ENCODE peak calls at places on chromosomes 7 and 10, in eight cellular contexts. F is astrocyte; U is osteoblast; V is gastrocnemius medialis; Q is WTC11; D is activated CD8-positive, alpha-beta T cell treated with anti-CD3 and anti-CD28 coated beads for 36 hours; Y is A673; R is neural crest cell. M is an unnamed sample.

GRCh38 chr10:94131885-94132284 is 138.2 kb downstream of the PLCE1 start:
- DNase-seq in F (peak; percentile 71), U (no peak), V (no peak), Q (no peak), D (no peak), Y (peak; percentile 82), R (no peak), M (no peak)

GRCh38 chr10:59779656-59780521 is 26.6 kb upstream of the MRLN start:
- DNase-seq in F (peak; percentile 82), U (no peak), V (no peak), Q (no peak), D (no peak), Y (no peak), R (no peak), M (no peak)

GRCh38 chr7:100865971-100866720 is 1.0 kb upstream of the TRIP6 start:
- DNase-seq in F (no peak), U (peak; percentile 90), V (peak; percentile 74), Q (no peak), D (peak; percentile 54), Y (peak; percentile 87), R (no peak), M (peak; percentile 55)

GRCh38 chr7:47951374-47951773 is 3.1 kb upstream of the PKD1L1 start:
- DNase-seq in F (no peak), U (no peak), V (no peak), Q (no peak), D (no peak), Y (no peak), R (no peak), M (no peak)

GRCh38 chr10:103276941-103277712 is at the start of gene INA:
- DNase-seq in F (peak; percentile 18), U (peak; percentile 74), V (no peak), Q (peak; percentile 82), D (peak; percentile 38), Y (peak; percentile 90), R (peak; percentile 36), M (no peak)

GRCh38 chr10:111142082-111142481 is 65.3 kb downstream of the ADRA2A start:
- DNase-seq in F (no peak), U (no peak), V (no peak), Q (peak; percentile 44), D (no peak), Y (peak; percentile 11), R (no peak), M (no peak)

GRCh38 chr7:136183981-136184380 is 206.8 kb upstream of the MTPN start:
- DNase-seq in F (peak; percentile 2), U (no peak), V (no peak), Q (no peak), D (no peak), Y (peak; percentile 51), R (no peak), M (no peak)

GRCh38 chr10:69241575-69241974 is 21.4 kb downstream of the HKDC1 start:
- DNase-seq in F (peak; percentile 70), U (no peak), V (no peak), Q (no peak), D (no peak), Y (no peak), R (no peak), M (no peak)

GRCh38 chr7:28240466-28240865 is 59.9 kb upstream of the JAZF1 start:
- DNase-seq in F (no peak), U (no peak), V (no peak), Q (no peak), D (no peak), Y (no peak), R (no peak), M (no peak)

GRCh38 chr7:55308186-55308929 is 56.8 kb upstream of the LANCL2 start:
- DNase-seq in F (peak; percentile 97), U (peak; percentile 96), V (no peak), Q (no peak), D (no peak), Y (no peak), R (no peak), M (no peak)

GRCh38 chr10:133378251-133379096 is 588 bp upstream of the PAOX start:
- DNase-seq in F (peak; percentile 18), U (peak; percentile 97), V (peak; percentile 41), Q (peak; percentile 57), D (peak; percentile 70), Y (peak; percentile 70), R (peak; percentile 53), M (no peak)

GRCh38 chr7:30937426-30937825 is 25.8 kb downstream of the AQP1 start:
- DNase-seq in F (no peak), U (peak; percentile 58), V (no peak), Q (no peak), D (no peak), Y (no peak), R (no peak), M (no peak)

GRCh38 chr10:98339790-98340189 is 71.8 kb upstream of the LOXL4 start:
- DNase-seq in F (no peak), U (no peak), V (no peak), Q (no peak), D (no peak), Y (no peak), R (no peak), M (no peak)

GRCh38 chr7:6323936-6324701 is 51.7 kb upstream of the CYTH3 start:
- DNase-seq in F (peak; percentile 6), U (no peak), V (no peak), Q (no peak), D (no peak), Y (no peak), R (no peak), M (no peak)

GRCh38 chr10:103919648-103920025 is 1.7 kb upstream of the STN1 start:
- DNase-seq in F (no peak), U (no peak), V (no peak), Q (no peak), D (no peak), Y (no peak), R (no peak), M (no peak)

GRCh38 chr10:115417585-115418265 is 324.6 kb downstream of the ATRNL1 start:
- DNase-seq in F (peak; percentile 20), U (peak; percentile 48), V (no peak), Q (peak; percentile 64), D (peak; percentile 18), Y (peak; percentile 74), R (peak; percentile 11), M (no peak)

GRCh38 chr7:116934580-116934979 is 18.7 kb upstream of the ST7 start:
- DNase-seq in F (no peak), U (no peak), V (no peak), Q (no peak), D (no peak), Y (no peak), R (no peak), M (no peak)

GRCh38 chr10:5041471-5042023 is 37.9 kb upstream of the AKR1C2 start:
- DNase-seq in F (no peak), U (no peak), V (no peak), Q (no peak), D (no peak), Y (no peak), R (no peak), M (no peak)

GRCh38 chr7:84548366-84549085 is 353.9 kb upstream of the SEMA3A start:
- DNase-seq in F (peak; percentile 98), U (peak; percentile 34), V (no peak), Q (no peak), D (no peak), Y (peak; percentile 26), R (no peak), M (no peak)

GRCh38 chr7:90574820-90575187 is 21.3 kb upstream of the CDK14 start:
- DNase-seq in F (no peak), U (no peak), V (no peak), Q (no peak), D (no peak), Y (no peak), R (no peak), M (no peak)

GRCh38 chr7:131735151-131735550 is 178.7 kb upstream of the PODXL start:
- DNase-seq in F (no peak), U (no peak), V (no peak), Q (no peak), D (no peak), Y (peak; percentile 14), R (no peak), M (no peak)

GRCh38 chr7:75611557-75612178 is 119.5 kb downstream of the SPDYE5 start:
- DNase-seq in F (no peak), U (peak; percentile 91), V (peak; percentile 61), Q (peak; percentile 49), D (no peak), Y (no peak), R (peak; percentile 58), M (no peak)

GRCh38 chr10:84256510-84257342 is 11.9 kb downstream of the RGR start:
- DNase-seq in F (peak; percentile 7), U (no peak), V (no peak), Q (peak; percentile 84), D (peak; percentile 76), Y (peak; percentile 69), R (peak; percentile 68), M (no peak)

GRCh38 chr10:124742418-124743187 is 1.6 kb downstream of the FAM53B start:
- DNase-seq in F (no peak), U (no peak), V (peak; percentile 83), Q (no peak), D (no peak), Y (peak; percentile 59), R (peak; percentile 26), M (no peak)
- TF ChIP-seq CTCF in F (peak; percentile 25), U (peak; percentile 30), V (no peak), Q (no peak), D (no peak), Y (peak; percentile 47), R (peak; percentile 37), M (no peak)

GRCh38 chr10:86178401-86179142 is 188.0 kb downstream of the GRID1 start:
- DNase-seq in F (no peak), U (no peak), V (no peak), Q (peak; percentile 82), D (peak; percentile 5), Y (peak; percentile 23), R (peak; percentile 43), M (no peak)
- TF ChIP-seq CTCF in F (peak; percentile 6), U (peak; percentile 24), V (no peak), Q (peak; percentile 64), D (no peak), Y (peak; percentile 42), R (peak; percentile 59), M (no peak)

DNA sequence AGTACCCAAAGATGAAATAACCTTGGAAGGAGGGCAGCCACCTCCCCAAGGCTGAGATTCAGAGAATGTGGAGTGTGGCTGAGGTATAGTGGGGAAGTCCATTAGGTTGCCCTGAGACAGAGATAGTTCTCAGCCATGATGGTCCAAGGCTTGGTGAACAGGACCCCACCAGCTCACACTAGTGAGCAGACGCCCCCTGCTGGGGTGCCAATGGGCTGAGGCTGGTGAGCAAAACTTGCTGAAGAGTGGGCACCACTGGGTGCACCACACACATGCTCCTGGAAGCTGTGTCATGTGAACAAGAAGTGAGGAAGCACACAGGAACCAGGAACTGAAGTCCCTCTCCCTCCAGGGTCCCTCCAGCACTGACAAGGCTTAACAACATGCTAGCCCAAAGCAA is 8.9 kb downstream of the FBXL13 start:
- DNase-seq in F (no peak), U (no peak), V (no peak), Q (peak; percentile 62), D (peak; percentile 68), Y (peak; percentile 80), R (peak; percentile 41), M (no peak)
- TF ChIP-seq CTCF in F (peak; percentile 29), U (peak; percentile 62), V (no peak), Q (no peak), D (peak; percentile 55), Y (peak; percentile 74), R (peak; percentile 53), M (no peak)

GRCh38 chr10:99360935-99361334 is 31.8 kb downstream of the CNNM1 start:
- DNase-seq in F (no peak), U (no peak), V (no peak), Q (no peak), D (no peak), Y (no peak), R (no peak), M (no peak)
- TF ChIP-seq CTCF in F (no peak), U (peak; percentile 13), V (no peak), Q (no peak), D (no peak), Y (no peak), R (no peak), M (no peak)

M was measured in omental fat pad.